ENCODE peak calls at places on chromosomes 5 and 9, in six cellular contexts. L, I, K, R, V and Z are unnamed samples.

GRCh38 chr5:1245901-1246576 is 20.9 kb downstream of the SLC6A18 start:
- DNase-seq in L (no peak), I (no peak), K (no peak), R (no peak), V (no peak), Z (no peak)

GRCh38 chr9:37032713-37033112 is 1.4 kb downstream of the PAX5 start:
- DNase-seq in L (no peak), I (no peak), K (no peak), R (no peak), V (no peak), Z (no peak)

GRCh38 chr9:124455820-124456219 is 5.6 kb downstream of the ADGRD2 start:
- DNase-seq in L (no peak), I (no peak), K (no peak), R (no peak), V (no peak), Z (peak; percentile 23)

GRCh38 chr5:149345892-149346222 is 558 bp downstream of the GRPEL2 start:
- DNase-seq in L (no peak), I (no peak), K (no peak), R (peak; percentile 50), V (no peak), Z (no peak)

GRCh38 chr9:16575142-16575877 is 295.2 kb downstream of the BNC2 start:
- DNase-seq in L (no peak), I (no peak), K (no peak), R (no peak), V (no peak), Z (no peak)

GRCh38 chr5:219492-219891 is 1.4 kb downstream of the SDHA start:
- DNase-seq in L (no peak), I (peak; percentile 29), K (no peak), R (peak; percentile 50), V (no peak), Z (peak; percentile 52)

GRCh38 chr9:117546894-117547293 is 132.0 kb upstream of the ASTN2 start:
- DNase-seq in L (peak; percentile 5), I (peak; percentile 21), K (no peak), R (no peak), V (no peak), Z (peak; percentile 55)

GRCh38 chr5:137344723-137345322 is 154.3 kb downstream of the SPOCK1 start:
- DNase-seq in L (no peak), I (peak; percentile 42), K (peak; percentile 50), R (peak; percentile 53), V (peak; percentile 69), Z (no peak)

GRCh38 chr5:127960126-127960744 is 123.3 kb upstream of the SLC12A2 start:
- DNase-seq in L (no peak), I (no peak), K (no peak), R (peak; percentile 16), V (no peak), Z (no peak)

GRCh38 chr9:123483191-123483803 is 127.3 kb downstream of the CRB2 start:
- DNase-seq in L (no peak), I (peak; percentile 38), K (no peak), R (no peak), V (no peak), Z (no peak)

GRCh38 chr5:100430268-100430900 is 104.8 kb upstream of the FAM174A start:
- DNase-seq in L (peak; percentile 2), I (peak; percentile 55), K (peak; percentile 57), R (peak; percentile 30), V (no peak), Z (no peak)

GRCh38 chr9:124813496-124814177 is 36.7 kb downstream of the OLFML2A start:
- DNase-seq in L (no peak), I (no peak), K (no peak), R (no peak), V (no peak), Z (no peak)

GRCh38 chr9:135291165-135291564 is 188.4 kb upstream of the PPP1R26 start:
- DNase-seq in L (no peak), I (no peak), K (no peak), R (no peak), V (no peak), Z (no peak)

GRCh38 chr9:135290566-135290965 is 189.0 kb upstream of the PPP1R26 start:
- DNase-seq in L (no peak), I (no peak), K (no peak), R (no peak), V (no peak), Z (no peak)

GRCh38 chr9:135288054-135288453 is 191.5 kb upstream of the PPP1R26 start:
- DNase-seq in L (no peak), I (no peak), K (no peak), R (no peak), V (no peak), Z (no peak)

GRCh38 chr9:135288941-135289534 is 190.5 kb upstream of the PPP1R26 start:
- DNase-seq in L (no peak), I (no peak), K (no peak), R (no peak), V (no peak), Z (no peak)

GRCh38 chr9:135290086-135290485 is 189.5 kb upstream of the PPP1R26 start:
- DNase-seq in L (no peak), I (no peak), K (no peak), R (no peak), V (no peak), Z (no peak)
- H3K4me1 ChIP-seq in L (no peaks in the 10 kb centered on the region), I (no peaks in the 10 kb centered on the region), K (no peaks in the 10 kb centered on the region), R (no peaks in the 10 kb centered on the region), V (no peaks in the 10 kb centered on the region), Z (no peaks in the 10 kb centered on the region)

DNA sequence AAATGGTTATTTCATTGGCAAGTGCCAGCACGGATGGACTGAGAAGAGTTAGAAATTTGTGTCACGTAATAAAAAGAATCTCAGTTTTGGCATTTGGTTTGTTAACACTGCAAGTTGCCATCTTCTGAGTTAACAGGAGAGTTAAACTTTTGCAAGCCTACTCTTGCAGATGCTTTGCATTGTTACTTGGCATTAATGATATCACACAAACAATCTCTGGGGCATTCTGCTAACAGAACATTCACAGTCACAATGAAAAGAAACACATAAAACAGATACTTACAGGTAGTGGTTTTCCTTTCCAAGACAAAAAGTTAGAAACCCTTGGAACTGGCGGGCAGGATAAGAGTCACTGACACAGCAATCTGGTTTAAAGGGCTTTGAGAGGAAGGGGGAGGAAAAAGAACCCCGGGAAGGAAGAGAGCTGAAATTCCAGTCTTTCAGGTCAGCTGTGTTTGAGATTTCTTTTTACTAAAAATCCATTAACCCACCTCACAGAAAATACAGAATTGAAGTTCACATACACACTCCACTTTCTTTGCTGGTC is 524 bp downstream of the FREM1 start:
- DNase-seq in L (no peak), I (no peak), K (no peak), R (no peak), V (no peak), Z (no peak)
- H3K4me3 ChIP-seq in L (no peak overlapping the region), I (no peak overlapping the region), K (no peak overlapping the region), R (no peak overlapping the region), V (peak overlapping the region; percentile 56), Z (no peak overlapping the region)

GRCh38 chr9:35686222-35687203 is 3.2 kb downstream of the TPM2 start:
- DNase-seq in L (no peak), I (no peak), K (no peak), R (peak; percentile 60), V (no peak), Z (no peak)

GRCh38 chr9:35687972-35688557 is 1.7 kb downstream of the TPM2 start:
- DNase-seq in L (no peak), I (no peak), K (no peak), R (no peak), V (no peak), Z (no peak)

GRCh38 chr9:35688558-35689350 is 971 bp downstream of the TPM2 start:
- DNase-seq in L (no peak), I (no peak), K (no peak), R (peak; percentile 92), V (no peak), Z (no peak)

GRCh38 chr9:35685506-35685905 is 4.2 kb downstream of the TPM2 start:
- DNase-seq in L (no peak), I (no peak), K (no peak), R (no peak), V (no peak), Z (no peak)

GRCh38 chr9:35687306-35687705 is 2.4 kb downstream of the TPM2 start:
- DNase-seq in L (no peak), I (no peak), K (no peak), R (no peak), V (no peak), Z (no peak)
- H3K36me3 ChIP-seq in L (no peaks in the 10 kb centered on the region), I (no peaks in the 10 kb centered on the region), K (no peaks in the 10 kb centered on the region), R (peaks cover 57% of the 10 kb centered on the region), V (peaks cover 65% of the 10 kb centered on the region), Z (peaks cover 8% of the 10 kb centered on the region)

DNA sequence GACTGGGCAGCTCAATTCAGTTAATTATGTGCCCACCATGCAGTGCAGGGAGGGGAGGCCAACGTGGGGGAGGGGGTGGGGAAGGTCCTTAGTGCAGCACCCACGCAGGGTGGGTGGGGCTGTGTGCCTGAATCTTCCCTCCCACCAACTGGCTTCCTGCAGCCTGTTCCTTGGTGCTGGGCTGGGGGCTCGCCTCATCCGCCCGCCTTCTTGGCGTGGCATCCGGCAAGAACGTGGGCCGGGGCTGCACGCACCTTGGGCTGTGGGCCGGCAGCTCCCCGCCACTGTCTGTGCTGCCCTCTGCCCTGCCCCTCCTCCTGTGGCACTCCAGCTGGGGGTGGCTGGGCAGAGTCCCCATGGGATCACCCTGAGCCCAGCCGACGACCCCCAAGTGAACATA is 19.6 kb upstream of the RALGDS start:
- DNase-seq in L (no peak), I (no peak), K (no peak), R (no peak), V (no peak), Z (no peak)
- H3K4me1 ChIP-seq in L (peaks cover 77% of the 10 kb centered on the region), I (peaks cover 36% of the 10 kb centered on the region), K (no peaks in the 10 kb centered on the region), R (peaks cover 14% of the 10 kb centered on the region), V (peaks cover 50% of the 10 kb centered on the region), Z (peaks cover 24% of the 10 kb centered on the region)

DNA sequence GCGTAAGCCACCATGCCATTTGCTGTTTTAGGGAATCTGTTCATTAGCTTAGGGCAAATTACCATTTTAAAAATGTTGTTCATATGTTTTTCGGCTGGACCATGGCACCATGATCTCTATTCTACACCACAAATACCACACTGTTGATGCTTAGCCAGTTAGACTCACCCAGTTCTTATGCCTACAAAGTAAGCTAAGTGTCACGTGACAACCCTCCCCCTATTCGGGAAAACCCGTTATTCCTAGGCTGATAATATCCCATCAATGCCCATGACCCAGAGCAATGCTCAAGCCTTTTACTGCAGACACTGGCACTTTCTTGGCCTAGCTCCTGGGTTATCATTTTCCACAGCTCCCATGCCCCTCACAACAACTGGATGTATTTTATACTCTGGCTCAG is 280.3 kb upstream of the KLF9 start:
- DNase-seq in L (no peak), I (no peak), K (no peak), R (no peak), V (no peak), Z (no peak)
- H3K4me3 ChIP-seq in L (no peak overlapping the region), I (no peak overlapping the region), K (no peak overlapping the region), R (no peak overlapping the region), V (no peak overlapping the region), Z (no peak overlapping the region)

GRCh38 chr5:134206627-134207160 is 19.2 kb downstream of the PPP2CA start:
- DNase-seq in L (no peak), I (no peak), K (no peak), R (no peak), V (no peak), Z (no peak)

GRCh38 chr5:134203630-134204029 is 22.2 kb downstream of the PPP2CA start:
- DNase-seq in L (no peak), I (no peak), K (no peak), R (no peak), V (no peak), Z (no peak)
- H3K36me3 ChIP-seq in L (peaks cover 71% of the 10 kb centered on the region), I (peaks cover 19% of the 10 kb centered on the region), K (peaks cover 30% of the 10 kb centered on the region), R (peaks cover 36% of the 10 kb centered on the region), V (peaks cover 57% of the 10 kb centered on the region), Z (peaks cover 6% of the 10 kb centered on the region)